ENCODE peak calls at places on chromosomes 11 and 22, in nine cellular contexts. Q is heart right ventricle, O is A549, B is stomach, V is IMR-90, I is NB4, R is pancreas, E is cardiac muscle cell, C is spleen. P is an unnamed sample.

GRCh38 chr22:29313126-29314071 is 2.1 kb downstream of the RASL10A start:
- DNase-seq in I (no peak), R (no peak), E (peak; percentile 65), O (no peak), C (peak; percentile 75), V (no peak), B (no peak), Q (peak; percentile 52), P (no peak)

GRCh38 chr22:47333625-47334024 is 571.2 kb downstream of the TBC1D22A start:
- DNase-seq in Q (no peak), I (peak; percentile 4), B (no peak), O (no peak), C (no peak), R (no peak), V (peak; percentile 71), E (peak; percentile 72), P (no peak)

GRCh38 chr22:22800716-22801115 is 86.9 kb upstream of the IGLL5 start:
- DNase-seq in Q (no peak), B (no peak), V (peak; percentile 4), O (no peak), E (peak; percentile 10), R (no peak), I (no peak), C (no peak), P (no peak)

GRCh38 chr22:40395607-40396006 is 25.2 kb downstream of the SGSM3 start:
- DNase-seq in I (no peak), V (no peak), O (no peak), B (no peak), C (no peak), R (no peak), E (no peak), Q (no peak), P (no peak)

GRCh38 chr11:85133636-85134035 is 493.5 kb downstream of the DLG2 start:
- DNase-seq in I (no peak), Q (no peak), O (no peak), B (no peak), C (no peak), V (no peak), R (no peak), E (no peak), P (no peak)

GRCh38 chr22:50622723-50623327 is 5.1 kb downstream of the ARSA start:
- DNase-seq in E (no peak), R (peak; percentile 90), C (peak; percentile 82), Q (no peak), V (no peak), I (no peak), B (peak; percentile 92), O (no peak), P (no peak)

GRCh38 chr11:116993599-116993998 is 104.6 kb downstream of the SIK3 start:
- DNase-seq in B (no peak), Q (no peak), O (no peak), V (no peak), R (no peak), C (no peak), E (peak; percentile 57), I (no peak), P (no peak)

GRCh38 chr11:33016654-33017053 is 976 bp downstream of the DEPDC7 start:
- DNase-seq in E (no peak), I (peak; percentile 22), Q (no peak), C (no peak), O (no peak), B (no peak), V (no peak), R (no peak), P (no peak)

GRCh38 chr11:119751281-119752060 is 22.5 kb upstream of the NECTIN1 start:
- DNase-seq in I (peak; percentile 53), Q (no peak), O (no peak), B (no peak), R (no peak), C (peak; percentile 48), E (no peak), V (no peak), P (no peak)

GRCh38 chr11:92388380-92388779 is 163.8 kb downstream of the FAT3 start:
- DNase-seq in O (peak; percentile 5), Q (no peak), C (no peak), R (no peak), E (no peak), V (no peak), I (no peak), B (no peak), P (no peak)

GRCh38 chr22:46462726-46463371 is 74.6 kb downstream of the CELSR1 start:
- DNase-seq in R (no peak), I (no peak), O (peak; percentile 73), B (no peak), Q (no peak), C (no peak), E (peak; percentile 31), V (peak; percentile 70), P (peak; percentile 47)

GRCh38 chr22:42282943-42283287 is 12.5 kb upstream of the TCF20 start:
- DNase-seq in E (peak; percentile 12), O (no peak), I (no peak), R (no peak), B (no peak), V (no peak), Q (no peak), C (no peak), P (peak; percentile 18)

GRCh38 chr11:96150609-96151008 is 192.4 kb downstream of the MAML2 start:
- DNase-seq in R (no peak), O (no peak), B (no peak), V (no peak), C (no peak), Q (no peak), E (no peak), I (no peak), P (no peak)

GRCh38 chr11:114079406-114080072 is 20.0 kb downstream of the ZBTB16 start:
- DNase-seq in R (no peak), Q (no peak), E (peak; percentile 76), I (no peak), O (no peak), B (no peak), V (no peak), C (no peak), P (no peak)

GRCh38 chr11:10461276-10461790 is 6.3 kb downstream of the AMPD3 start:
- DNase-seq in C (no peak), Q (no peak), E (no peak), R (no peak), O (no peak), B (no peak), I (no peak), V (no peak), P (no peak)
- TF ChIP-seq CTCF in C (no peak), Q (no peak), E (no peak), R (no peak), O (no peak), B (no peak), I (no peak), V (no peak), P (no peak)

DNA sequence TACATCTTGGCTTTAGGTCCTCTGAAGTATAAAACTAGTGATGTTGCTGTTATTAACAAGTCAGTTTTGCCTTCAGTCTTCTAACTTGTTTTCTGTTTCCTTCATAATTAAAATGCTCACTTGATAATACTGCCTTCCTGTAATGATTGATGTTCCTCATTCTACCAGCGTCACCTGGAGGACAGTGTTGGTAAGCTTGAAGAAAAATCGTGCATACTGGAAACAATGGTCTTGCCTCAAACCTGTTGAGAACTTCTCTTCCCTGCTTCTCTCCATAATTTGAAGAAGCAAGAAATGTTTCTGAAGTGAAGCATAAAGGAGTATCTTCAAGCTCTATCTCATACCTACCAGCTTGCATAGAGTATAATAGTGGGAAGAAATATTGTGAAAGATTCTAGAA is 3.0 kb downstream of the YWHAH start:
- DNase-seq in E (peak; percentile 41), B (no peak), V (no peak), Q (no peak), C (no peak), I (peak; percentile 68), R (no peak), O (peak; percentile 31), P (no peak)
- H3K4me3 ChIP-seq in E (no peak overlapping the region), B (peak overlapping the region; percentile 76), V (no peak overlapping the region), Q (no peak overlapping the region), C (no peak overlapping the region), I (peak overlapping the region; percentile 94), R (peak overlapping the region; percentile 86), O (no peak overlapping the region), P (peak overlapping the region; percentile 94)

GRCh38 chr11:68844376-68844775 is 2.7 kb upstream of the CPT1A start:
- DNase-seq in E (no peak), O (no peak), C (no peak), R (no peak), I (peak; percentile 60), Q (no peak), B (no peak), V (no peak), P (no peak)

GRCh38 chr11:68844801-68845200 is 3.1 kb upstream of the CPT1A start:
- DNase-seq in C (no peak), O (no peak), B (no peak), R (no peak), V (no peak), Q (no peak), E (no peak), I (no peak), P (no peak)

GRCh38 chr11:68843052-68843561 is 1.4 kb upstream of the CPT1A start:
- DNase-seq in I (peak; percentile 82), O (no peak), E (peak; percentile 66), R (no peak), B (peak; percentile 63), V (peak; percentile 29), C (peak; percentile 81), Q (no peak), P (no peak)

GRCh38 chr11:68842427-68843051 is 823 bp upstream of the CPT1A start:
- DNase-seq in E (no peak), Q (no peak), R (no peak), V (no peak), C (peak; percentile 84), I (no peak), O (no peak), B (no peak), P (no peak)

GRCh38 chr11:68843703-68844312 is 2.1 kb upstream of the CPT1A start:
- DNase-seq in I (peak; percentile 92), E (peak; percentile 62), V (no peak), O (no peak), Q (peak; percentile 87), R (peak; percentile 89), C (peak; percentile 96), B (peak; percentile 95), P (peak; percentile 90)
- TF ChIP-seq CTCF in I (peak; percentile 20), E (peak; percentile 37), V (peak; percentile 5), O (no peak), Q (peak; percentile 52), R (peak; percentile 28), C (peak; percentile 76), B (no peak), P (peak; percentile 71)

GRCh38 chr11:67276821-67277230 is 10.6 kb downstream of the GRK2 start:
- DNase-seq in I (peak; percentile 98), E (peak; percentile 52), O (no peak), B (peak; percentile 59), R (no peak), C (peak; percentile 90), Q (peak; percentile 61), V (peak; percentile 45), P (peak; percentile 87)
- H3K4me3 ChIP-seq in I (peak overlapping the region; percentile 37), E (no peak overlapping the region), O (no peak overlapping the region), B (peak overlapping the region; percentile 28), R (peak overlapping the region; percentile 26), C (peak overlapping the region; percentile 9), Q (peak overlapping the region; percentile 32), V (no peak overlapping the region), P (no peak overlapping the region)

DNA sequence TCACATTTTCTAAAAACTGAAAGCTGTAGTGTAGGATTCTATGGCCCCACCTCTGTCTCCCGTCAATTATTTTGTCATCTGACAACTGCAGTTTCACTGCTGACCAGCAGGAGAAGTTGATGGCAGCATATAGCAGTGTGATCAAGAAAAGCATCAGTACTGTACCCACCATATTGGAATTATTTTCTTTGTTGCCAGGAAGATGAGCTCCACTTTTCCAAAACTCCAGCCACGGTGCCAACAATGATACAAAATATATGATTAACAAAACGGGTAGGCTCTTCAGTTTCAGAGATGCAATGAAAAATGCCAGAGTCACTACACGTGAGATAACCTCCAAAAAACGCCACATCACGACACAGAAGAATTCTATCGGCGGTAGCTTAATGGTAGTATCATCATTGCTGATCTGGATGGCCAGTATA is 41.3 kb downstream of the XKR3 start:
- DNase-seq in B (no peak), R (no peak), Q (no peak), E (no peak), C (no peak), V (no peak), O (peak; percentile 4), I (peak; percentile 18), P (no peak)
- TF ChIP-seq CTCF in B (no peak), R (no peak), Q (no peak), E (no peak), C (no peak), V (no peak), O (no peak), I (peak; percentile 43), P (no peak)

P was measured in left lung.